ENCODE peak calls at places on chromosomes 12 and 14, in five cellular contexts. One of them, this sample, is unnamed.

GRCh38 chr14:50062438-50063039 is 53.8 kb downstream of the VCPKMT start:
- DNase-seq in AG09319: no peak
- DNase-seq in head of caudate nucleus: no peak
- DNase-seq in body of pancreas: no peak
- DNase-seq in substantia nigra: no peak
- DNase-seq in this sample: peak

GRCh38 chr12:82740129-82741000 is 53.7 kb downstream of the TMTC2 start:
- DNase-seq in substantia nigra: no peak
- DNase-seq in AG09319: peak
- DNase-seq in head of caudate nucleus: no peak
- DNase-seq in body of pancreas: no peak
- DNase-seq in this sample: peak

GRCh38 chr14:100203962-100204834 is 34.7 kb upstream of the YY1 start:
- DNase-seq in AG09319: no peak
- DNase-seq in substantia nigra: no peak
- DNase-seq in head of caudate nucleus: no peak
- DNase-seq in body of pancreas: peak
- DNase-seq in this sample: peak

GRCh38 chr12:111788178-111788654 is 21.5 kb downstream of the ALDH2 start:
- DNase-seq in body of pancreas: peak
- DNase-seq in substantia nigra: no peak
- DNase-seq in head of caudate nucleus: no peak
- DNase-seq in AG09319: peak
- DNase-seq in this sample: no peak

GRCh38 chr12:23949212-23950010 is at the start of gene SOX5:
- DNase-seq in AG09319: peak
- DNase-seq in body of pancreas: peak
- DNase-seq in head of caudate nucleus: peak
- DNase-seq in substantia nigra: no peak
- DNase-seq in this sample: peak

GRCh38 chr12:31466768-31467167 is 124.2 kb downstream of the DENND5B start:
- DNase-seq in substantia nigra: no peak
- DNase-seq in head of caudate nucleus: no peak
- DNase-seq in AG09319: no peak
- DNase-seq in body of pancreas: no peak
- DNase-seq in this sample: no peak

GRCh38 chr14:81302613-81303012 is 81.9 kb upstream of the GTF2A1 start:
- DNase-seq in AG09319: no peak
- DNase-seq in head of caudate nucleus: no peak
- DNase-seq in body of pancreas: no peak
- DNase-seq in substantia nigra: no peak
- DNase-seq in this sample: no peak

GRCh38 chr14:101767618-101768362 is 6.3 kb downstream of the PPP2R5C start:
- DNase-seq in body of pancreas: no peak
- DNase-seq in substantia nigra: no peak
- DNase-seq in head of caudate nucleus: no peak
- DNase-seq in AG09319: no peak
- DNase-seq in this sample: no peak

GRCh38 chr12:79415754-79416435 is 274.9 kb downstream of the PAWR start:
- DNase-seq in substantia nigra: no peak
- DNase-seq in AG09319: no peak
- DNase-seq in head of caudate nucleus: no peak
- DNase-seq in body of pancreas: no peak
- DNase-seq in this sample: no peak

GRCh38 chr14:104105071-104105821 is 19.7 kb downstream of the ASPG start:
- DNase-seq in body of pancreas: no peak
- DNase-seq in AG09319: no peak
- DNase-seq in substantia nigra: no peak
- DNase-seq in head of caudate nucleus: no peak
- DNase-seq in this sample: no peak

GRCh38 chr14:50447491-50447890 is 50.8 kb upstream of the CDKL1 start:
- DNase-seq in substantia nigra: no peak
- DNase-seq in head of caudate nucleus: no peak
- DNase-seq in AG09319: no peak
- DNase-seq in body of pancreas: no peak
- DNase-seq in this sample: peak

GRCh38 chr12:27334052-27334720 is 1.6 kb downstream of the BMAL2 start:
- DNase-seq in substantia nigra: no peak
- DNase-seq in head of caudate nucleus: no peak
- DNase-seq in AG09319: no peak
- DNase-seq in body of pancreas: no peak
- DNase-seq in this sample: no peak

GRCh38 chr12:464484-465267 is 4.9 kb downstream of the B4GALNT3 start:
- DNase-seq in substantia nigra: no peak
- DNase-seq in AG09319: no peak
- DNase-seq in head of caudate nucleus: no peak
- DNase-seq in body of pancreas: no peak
- DNase-seq in this sample: no peak

GRCh38 chr12:100716658-100716948 is 78.0 kb upstream of the ANO4 start:
- DNase-seq in AG09319: no peak
- DNase-seq in head of caudate nucleus: no peak
- DNase-seq in body of pancreas: no peak
- DNase-seq in substantia nigra: no peak
- DNase-seq in this sample: no peak

GRCh38 chr14:61526405-61527312 is 168.7 kb upstream of the HIF1A start:
- DNase-seq in substantia nigra: no peak
- DNase-seq in head of caudate nucleus: no peak
- DNase-seq in AG09319: no peak
- DNase-seq in body of pancreas: peak
- DNase-seq in this sample: no peak

GRCh38 chr14:55430024-55430690 is 10.3 kb downstream of the TBPL2 start:
- DNase-seq in head of caudate nucleus: no peak
- DNase-seq in body of pancreas: peak
- DNase-seq in substantia nigra: no peak
- DNase-seq in AG09319: peak
- DNase-seq in this sample: peak

GRCh38 chr12:23542187-23542586 is 407.3 kb downstream of the SOX5 start:
- DNase-seq in substantia nigra: no peak
- DNase-seq in head of caudate nucleus: no peak
- DNase-seq in AG09319: no peak
- DNase-seq in body of pancreas: no peak
- DNase-seq in this sample: no peak

GRCh38 chr12:39297946-39298345 is 145.0 kb downstream of the KIF21A start:
- DNase-seq in substantia nigra: no peak
- DNase-seq in body of pancreas: no peak
- DNase-seq in head of caudate nucleus: no peak
- DNase-seq in AG09319: no peak
- DNase-seq in this sample: no peak

GRCh38 chr12:52832451-52832850 is 1.7 kb downstream of the KRT79 start:
- DNase-seq in AG09319: no peak
- DNase-seq in substantia nigra: no peak
- DNase-seq in head of caudate nucleus: no peak
- DNase-seq in body of pancreas: no peak
- DNase-seq in this sample: no peak

GRCh38 chr14:38616959-38617358 is 361.1 kb upstream of the CLEC14A start:
- DNase-seq in substantia nigra: peak
- DNase-seq in head of caudate nucleus: no peak
- DNase-seq in AG09319: no peak
- DNase-seq in body of pancreas: no peak
- DNase-seq in this sample: no peak

GRCh38 chr12:101173197-101173749 is 36.8 kb downstream of the SLC5A8 start:
- DNase-seq in body of pancreas: no peak
- DNase-seq in substantia nigra: no peak
- DNase-seq in AG09319: no peak
- DNase-seq in head of caudate nucleus: no peak
- DNase-seq in this sample: no peak

GRCh38 chr14:24196071-24197061 is 1.1 kb upstream of the TM9SF1 start:
- DNase-seq in substantia nigra: no peak
- DNase-seq in AG09319: no peak
- DNase-seq in head of caudate nucleus: no peak
- DNase-seq in body of pancreas: no peak
- DNase-seq in this sample: no peak

GRCh38 chr12:114405449-114406271 is at the start of gene TBX5:
- DNase-seq in AG09319: no peak
- DNase-seq in head of caudate nucleus: no peak
- DNase-seq in body of pancreas: no peak
- DNase-seq in substantia nigra: no peak
- DNase-seq in this sample: no peak